ENCODE peak calls at places on chromosomes 7 and 10, in four cellular contexts. One of them, this sample, is unnamed.

GRCh38 chr10:102647433-102648268 is 3.4 kb downstream of the TRIM8 start:
- DNase-seq in stimulated activated CD4-positive, alpha-beta T cell treated with anti-CD3 and anti-CD28 coated beads, Interleukin-4, amount 100 ng/mL, for 4 hours: no peak
- DNase-seq in COR-L47: no peak
- DNase-seq in AG04449: no peak
- DNase-seq in this sample: no peak

GRCh38 chr10:85535926-85536325 is 830.7 kb downstream of the GRID1 start:
- DNase-seq in COR-L47: no peak
- DNase-seq in stimulated activated CD4-positive, alpha-beta T cell treated with anti-CD3 and anti-CD28 coated beads, Interleukin-4, amount 100 ng/mL, for 4 hours: no peak
- DNase-seq in AG04449: no peak
- DNase-seq in this sample: no peak

GRCh38 chr10:11218395-11218794 is 200.7 kb downstream of the CELF2 start:
- DNase-seq in COR-L47: no peak
- DNase-seq in AG04449: no peak
- DNase-seq in stimulated activated CD4-positive, alpha-beta T cell treated with anti-CD3 and anti-CD28 coated beads, Interleukin-4, amount 100 ng/mL, for 4 hours: no peak
- DNase-seq in this sample: no peak

GRCh38 chr10:64598604-64599003 is 1077.4 kb downstream of the REEP3 start:
- DNase-seq in COR-L47: no peak
- DNase-seq in stimulated activated CD4-positive, alpha-beta T cell treated with anti-CD3 and anti-CD28 coated beads, Interleukin-4, amount 100 ng/mL, for 4 hours: no peak
- DNase-seq in AG04449: no peak
- DNase-seq in this sample: no peak

GRCh38 chr10:35386594-35387174 is 50.4 kb downstream of the CCNY start:
- DNase-seq in AG04449: no peak
- DNase-seq in COR-L47: peak
- DNase-seq in stimulated activated CD4-positive, alpha-beta T cell treated with anti-CD3 and anti-CD28 coated beads, Interleukin-4, amount 100 ng/mL, for 4 hours: no peak
- DNase-seq in this sample: no peak

GRCh38 chr7:188727-189500 is 3.5 kb upstream of the FAM20C start:
- DNase-seq in stimulated activated CD4-positive, alpha-beta T cell treated with anti-CD3 and anti-CD28 coated beads, Interleukin-4, amount 100 ng/mL, for 4 hours: no peak
- DNase-seq in AG04449: no peak
- DNase-seq in COR-L47: no peak
- DNase-seq in this sample: no peak

GRCh38 chr10:79274279-79275104 is 72.8 kb upstream of the PPIF start:
- DNase-seq in stimulated activated CD4-positive, alpha-beta T cell treated with anti-CD3 and anti-CD28 coated beads, Interleukin-4, amount 100 ng/mL, for 4 hours: no peak
- DNase-seq in COR-L47: no peak
- DNase-seq in AG04449: no peak
- DNase-seq in this sample: no peak

GRCh38 chr7:150668472-150668911 is 17.0 kb upstream of the GIMAP2 start:
- DNase-seq in AG04449: no peak
- DNase-seq in COR-L47: no peak
- DNase-seq in stimulated activated CD4-positive, alpha-beta T cell treated with anti-CD3 and anti-CD28 coated beads, Interleukin-4, amount 100 ng/mL, for 4 hours: peak
- DNase-seq in this sample: no peak

GRCh38 chr7:158239290-158239981 is 348.2 kb downstream of the PTPRN2 start:
- DNase-seq in AG04449: no peak
- DNase-seq in stimulated activated CD4-positive, alpha-beta T cell treated with anti-CD3 and anti-CD28 coated beads, Interleukin-4, amount 100 ng/mL, for 4 hours: no peak
- DNase-seq in COR-L47: peak
- DNase-seq in this sample: peak

GRCh38 chr10:86017841-86018734 is 348.5 kb downstream of the GRID1 start:
- DNase-seq in AG04449: no peak
- DNase-seq in stimulated activated CD4-positive, alpha-beta T cell treated with anti-CD3 and anti-CD28 coated beads, Interleukin-4, amount 100 ng/mL, for 4 hours: no peak
- DNase-seq in COR-L47: no peak
- DNase-seq in this sample: no peak

GRCh38 chr10:70990661-70991060 is 102.3 kb upstream of the PCBD1 start:
- DNase-seq in stimulated activated CD4-positive, alpha-beta T cell treated with anti-CD3 and anti-CD28 coated beads, Interleukin-4, amount 100 ng/mL, for 4 hours: no peak
- DNase-seq in COR-L47: no peak
- DNase-seq in AG04449: no peak
- DNase-seq in this sample: no peak

GRCh38 chr7:46139079-46139478 is 218.0 kb upstream of the IGFBP3 start:
- DNase-seq in COR-L47: no peak
- DNase-seq in stimulated activated CD4-positive, alpha-beta T cell treated with anti-CD3 and anti-CD28 coated beads, Interleukin-4, amount 100 ng/mL, for 4 hours: no peak
- DNase-seq in AG04449: peak
- DNase-seq in this sample: no peak

GRCh38 chr7:82018226-82018625 is 248.4 kb upstream of the HGF start:
- DNase-seq in stimulated activated CD4-positive, alpha-beta T cell treated with anti-CD3 and anti-CD28 coated beads, Interleukin-4, amount 100 ng/mL, for 4 hours: no peak
- DNase-seq in COR-L47: no peak
- DNase-seq in AG04449: no peak
- DNase-seq in this sample: no peak

GRCh38 chr10:73965890-73966768 is 31.8 kb upstream of the VCL start:
- DNase-seq in COR-L47: peak
- DNase-seq in AG04449: peak
- DNase-seq in stimulated activated CD4-positive, alpha-beta T cell treated with anti-CD3 and anti-CD28 coated beads, Interleukin-4, amount 100 ng/mL, for 4 hours: no peak
- DNase-seq in this sample: no peak

GRCh38 chr10:125562737-125563136 is 120.2 kb downstream of the TEX36 start:
- DNase-seq in AG04449: no peak
- DNase-seq in COR-L47: no peak
- DNase-seq in stimulated activated CD4-positive, alpha-beta T cell treated with anti-CD3 and anti-CD28 coated beads, Interleukin-4, amount 100 ng/mL, for 4 hours: no peak
- DNase-seq in this sample: no peak

GRCh38 chr10:70130878-70131559 is 1.6 kb downstream of the AIFM2 start:
- DNase-seq in stimulated activated CD4-positive, alpha-beta T cell treated with anti-CD3 and anti-CD28 coated beads, Interleukin-4, amount 100 ng/mL, for 4 hours: no peak
- DNase-seq in AG04449: no peak
- DNase-seq in COR-L47: no peak
- DNase-seq in this sample: no peak

GRCh38 chr7:155819186-155819585 is 6.9 kb upstream of the SHH start:
- DNase-seq in COR-L47: no peak
- DNase-seq in stimulated activated CD4-positive, alpha-beta T cell treated with anti-CD3 and anti-CD28 coated beads, Interleukin-4, amount 100 ng/mL, for 4 hours: no peak
- DNase-seq in AG04449: no peak
- DNase-seq in this sample: no peak

GRCh38 chr10:43854042-43854441 is 205.4 kb upstream of the ZNF32 start:
- DNase-seq in COR-L47: no peak
- DNase-seq in AG04449: no peak
- DNase-seq in stimulated activated CD4-positive, alpha-beta T cell treated with anti-CD3 and anti-CD28 coated beads, Interleukin-4, amount 100 ng/mL, for 4 hours: no peak
- DNase-seq in this sample: no peak

GRCh38 chr10:18303851-18304800 is 163.9 kb downstream of the CACNB2 start:
- DNase-seq in stimulated activated CD4-positive, alpha-beta T cell treated with anti-CD3 and anti-CD28 coated beads, Interleukin-4, amount 100 ng/mL, for 4 hours: no peak
- DNase-seq in COR-L47: no peak
- DNase-seq in AG04449: no peak
- DNase-seq in this sample: no peak

GRCh38 chr7:132337450-132338080 is 238.7 kb downstream of the PLXNA4 start:
- DNase-seq in stimulated activated CD4-positive, alpha-beta T cell treated with anti-CD3 and anti-CD28 coated beads, Interleukin-4, amount 100 ng/mL, for 4 hours: no peak
- DNase-seq in AG04449: no peak
- DNase-seq in COR-L47: no peak
- DNase-seq in this sample: no peak

GRCh38 chr10:88019753-88020152 is 156.3 kb downstream of the PTEN start:
- DNase-seq in COR-L47: no peak
- DNase-seq in stimulated activated CD4-positive, alpha-beta T cell treated with anti-CD3 and anti-CD28 coated beads, Interleukin-4, amount 100 ng/mL, for 4 hours: no peak
- DNase-seq in AG04449: no peak
- DNase-seq in this sample: no peak

GRCh38 chr10:100148353-100149211 is 37.2 kb downstream of the ERLIN1 start:
- DNase-seq in stimulated activated CD4-positive, alpha-beta T cell treated with anti-CD3 and anti-CD28 coated beads, Interleukin-4, amount 100 ng/mL, for 4 hours: peak
- DNase-seq in COR-L47: no peak
- DNase-seq in AG04449: no peak
- DNase-seq in this sample: no peak

GRCh38 chr10:14543048-14543903 is 212.6 kb upstream of the FRMD4A start:
- DNase-seq in stimulated activated CD4-positive, alpha-beta T cell treated with anti-CD3 and anti-CD28 coated beads, Interleukin-4, amount 100 ng/mL, for 4 hours: peak
- DNase-seq in AG04449: no peak
- DNase-seq in COR-L47: no peak
- DNase-seq in this sample: no peak

GRCh38 chr7:141178486-141179135 is 104.7 kb downstream of the TMEM178B start:
- DNase-seq in COR-L47: no peak
- DNase-seq in AG04449: no peak
- DNase-seq in stimulated activated CD4-positive, alpha-beta T cell treated with anti-CD3 and anti-CD28 coated beads, Interleukin-4, amount 100 ng/mL, for 4 hours: no peak
- DNase-seq in this sample: no peak

GRCh38 chr7:65397730-65398142 is 24.1 kb downstream of the ZNF92 start:
- DNase-seq in stimulated activated CD4-positive, alpha-beta T cell treated with anti-CD3 and anti-CD28 coated beads, Interleukin-4, amount 100 ng/mL, for 4 hours: no peak
- DNase-seq in COR-L47: no peak
- DNase-seq in AG04449: no peak
- DNase-seq in this sample: peak

GRCh38 chr7:86930554-86931307 is 128.7 kb downstream of the ELAPOR2 start:
- DNase-seq in AG04449: no peak
- DNase-seq in stimulated activated CD4-positive, alpha-beta T cell treated with anti-CD3 and anti-CD28 coated beads, Interleukin-4, amount 100 ng/mL, for 4 hours: no peak
- DNase-seq in COR-L47: no peak
- DNase-seq in this sample: no peak

GRCh38 chr7:8442814-8443304 is 9.4 kb downstream of the NXPH1 start:
- DNase-seq in COR-L47: no peak
- DNase-seq in AG04449: no peak
- DNase-seq in stimulated activated CD4-positive, alpha-beta T cell treated with anti-CD3 and anti-CD28 coated beads, Interleukin-4, amount 100 ng/mL, for 4 hours: peak
- DNase-seq in this sample: no peak

This sample was measured in NCI-H2081.